ENCODE peak calls at places on chromosomes 6 and 20, in six cellular contexts. One of them, this sample, is unnamed.

GRCh38 chr20:34637245-34638185 is 39.4 kb downstream of the PIGU start:
- DNase-seq in AG04450: peak; percentile 52
- DNase-seq in tibial artery: peak; percentile 60
- DNase-seq in fibroblast of lung: peak; percentile 23
- DNase-seq in heart left ventricle: no peak
- DNase-seq in mucosa of descending colon: no peak
- DNase-seq in this sample: peak; percentile 90

GRCh38 chr6:44122821-44123220 is 4.4 kb downstream of the MRPL14 start:
- DNase-seq in mucosa of descending colon: no peak
- DNase-seq in fibroblast of lung: peak; percentile 66
- DNase-seq in AG04450: no peak
- DNase-seq in tibial artery: no peak
- DNase-seq in heart left ventricle: no peak
- DNase-seq in this sample: peak; percentile 35

GRCh38 chr6:56802570-56802969 is 152.3 kb upstream of the BEND6 start:
- DNase-seq in heart left ventricle: no peak
- DNase-seq in fibroblast of lung: peak; percentile 79
- DNase-seq in tibial artery: no peak
- DNase-seq in AG04450: no peak
- DNase-seq in mucosa of descending colon: no peak
- DNase-seq in this sample: peak; percentile 80

GRCh38 chr20:18377896-18378481 is 88.8 kb downstream of the DZANK1 start:
- DNase-seq in mucosa of descending colon: no peak
- DNase-seq in AG04450: no peak
- DNase-seq in fibroblast of lung: no peak
- DNase-seq in tibial artery: no peak
- DNase-seq in heart left ventricle: no peak
- DNase-seq in this sample: no peak

GRCh38 chr6:44622555-44622954 is 235.0 kb downstream of the CDC5L start:
- DNase-seq in tibial artery: no peak
- DNase-seq in AG04450: no peak
- DNase-seq in heart left ventricle: no peak
- DNase-seq in mucosa of descending colon: no peak
- DNase-seq in fibroblast of lung: no peak
- DNase-seq in this sample: no peak

GRCh38 chr20:41329435-41330342 is 10.9 kb upstream of the LPIN3 start:
- DNase-seq in heart left ventricle: peak; percentile 83
- DNase-seq in tibial artery: peak; percentile 92
- DNase-seq in AG04450: peak; percentile 90
- DNase-seq in fibroblast of lung: peak; percentile 99
- DNase-seq in mucosa of descending colon: peak; percentile 52
- DNase-seq in this sample: peak; percentile 99

GRCh38 chr6:83849127-83849526 is 4.0 kb upstream of the RIPPLY2 start:
- DNase-seq in heart left ventricle: no peak
- DNase-seq in tibial artery: no peak
- DNase-seq in mucosa of descending colon: no peak
- DNase-seq in fibroblast of lung: no peak
- DNase-seq in AG04450: no peak
- DNase-seq in this sample: no peak

GRCh38 chr6:33459226-33459625 is 4.8 kb downstream of the ZBTB9 start:
- DNase-seq in mucosa of descending colon: no peak
- DNase-seq in fibroblast of lung: no peak
- DNase-seq in heart left ventricle: no peak
- DNase-seq in tibial artery: no peak
- DNase-seq in AG04450: no peak
- DNase-seq in this sample: no peak

GRCh38 chr6:98039876-98040605 is 757.0 kb upstream of the MMS22L start:
- DNase-seq in tibial artery: no peak
- DNase-seq in heart left ventricle: no peak
- DNase-seq in AG04450: no peak
- DNase-seq in fibroblast of lung: peak; percentile 26
- DNase-seq in mucosa of descending colon: no peak
- DNase-seq in this sample: no peak

GRCh38 chr6:56329296-56330050 is 82.1 kb upstream of the COL21A1 start:
- DNase-seq in mucosa of descending colon: no peak
- DNase-seq in tibial artery: no peak
- DNase-seq in heart left ventricle: no peak
- DNase-seq in fibroblast of lung: peak; percentile 81
- DNase-seq in AG04450: no peak
- DNase-seq in this sample: peak; percentile 39

GRCh38 chr6:53327017-53327395 is 21.7 kb downstream of the ELOVL5 start:
- DNase-seq in AG04450: no peak
- DNase-seq in mucosa of descending colon: no peak
- DNase-seq in tibial artery: no peak
- DNase-seq in fibroblast of lung: no peak
- DNase-seq in heart left ventricle: no peak
- DNase-seq in this sample: no peak

GRCh38 chr6:163860194-163861081 is 445.9 kb downstream of the QKI start:
- DNase-seq in tibial artery: no peak
- DNase-seq in AG04450: peak; percentile 45
- DNase-seq in fibroblast of lung: peak; percentile 77
- DNase-seq in heart left ventricle: no peak
- DNase-seq in mucosa of descending colon: no peak
- DNase-seq in this sample: peak; percentile 40

GRCh38 chr20:1448081-1448627 is 18.5 kb downstream of the NSFL1C start:
- DNase-seq in mucosa of descending colon: no peak
- DNase-seq in fibroblast of lung: no peak
- DNase-seq in AG04450: no peak
- DNase-seq in tibial artery: no peak
- DNase-seq in heart left ventricle: no peak
- DNase-seq in this sample: no peak

GRCh38 chr6:1864496-1864895 is 254.8 kb downstream of the FOXC1 start:
- DNase-seq in AG04450: no peak
- DNase-seq in fibroblast of lung: peak; percentile 15
- DNase-seq in mucosa of descending colon: no peak
- DNase-seq in tibial artery: no peak
- DNase-seq in heart left ventricle: no peak
- DNase-seq in this sample: no peak

GRCh38 chr6:18515767-18516166 is 128.6 kb downstream of the RNF144B start:
- DNase-seq in fibroblast of lung: peak; percentile 32
- DNase-seq in mucosa of descending colon: no peak
- DNase-seq in tibial artery: no peak
- DNase-seq in AG04450: no peak
- DNase-seq in heart left ventricle: no peak
- DNase-seq in this sample: no peak

GRCh38 chr6:144601221-144601620 is 316.1 kb downstream of the UTRN start:
- DNase-seq in tibial artery: no peak
- DNase-seq in heart left ventricle: no peak
- DNase-seq in AG04450: no peak
- DNase-seq in mucosa of descending colon: no peak
- DNase-seq in fibroblast of lung: peak; percentile 81
- DNase-seq in this sample: no peak

GRCh38 chr6:25137497-25137896 is 141.7 kb upstream of the CARMIL1 start:
- DNase-seq in mucosa of descending colon: no peak
- DNase-seq in tibial artery: no peak
- DNase-seq in AG04450: no peak
- DNase-seq in heart left ventricle: no peak
- DNase-seq in fibroblast of lung: no peak
- DNase-seq in this sample: no peak
- H3K9me3 ChIP-seq in mucosa of descending colon: peaks cover 7% of the 10 kb centered on the region
- H3K9me3 ChIP-seq in tibial artery: no peaks in the 10 kb centered on the region
- H3K9me3 ChIP-seq in AG04450: peaks cover 3% of the 10 kb centered on the region
- H3K9me3 ChIP-seq in heart left ventricle: no peaks in the 10 kb centered on the region
- H3K9me3 ChIP-seq in fibroblast of lung: no peaks in the 10 kb centered on the region
- H3K9me3 ChIP-seq in this sample: peaks cover 14% of the 10 kb centered on the region

GRCh38 chr6:170135041-170135440 is 155.8 kb downstream of the DLL1 start:
- DNase-seq in AG04450: no peak
- DNase-seq in mucosa of descending colon: no peak
- DNase-seq in tibial artery: peak; percentile 12
- DNase-seq in heart left ventricle: peak; percentile 4
- DNase-seq in fibroblast of lung: no peak
- DNase-seq in this sample: no peak
- H3K9me3 ChIP-seq in AG04450: peaks cover 97% of the 10 kb centered on the region
- H3K9me3 ChIP-seq in mucosa of descending colon: no peaks in the 10 kb centered on the region
- H3K9me3 ChIP-seq in tibial artery: no peaks in the 10 kb centered on the region
- H3K9me3 ChIP-seq in heart left ventricle: no peaks in the 10 kb centered on the region
- H3K9me3 ChIP-seq in fibroblast of lung: no peaks in the 10 kb centered on the region
- H3K9me3 ChIP-seq in this sample: no peaks in the 10 kb centered on the region

GRCh38 chr20:15491564-15491963 is 1081.7 kb downstream of the KIF16B start:
- DNase-seq in tibial artery: no peak
- DNase-seq in fibroblast of lung: no peak
- DNase-seq in heart left ventricle: no peak
- DNase-seq in mucosa of descending colon: no peak
- DNase-seq in AG04450: no peak
- DNase-seq in this sample: no peak

GRCh38 chr20:15482525-15482924 is 1090.7 kb downstream of the KIF16B start:
- DNase-seq in tibial artery: no peak
- DNase-seq in fibroblast of lung: no peak
- DNase-seq in AG04450: no peak
- DNase-seq in heart left ventricle: no peak
- DNase-seq in mucosa of descending colon: no peak
- DNase-seq in this sample: no peak

GRCh38 chr20:15487030-15487429 is 1086.2 kb downstream of the KIF16B start:
- DNase-seq in tibial artery: no peak
- DNase-seq in fibroblast of lung: peak; percentile 13
- DNase-seq in AG04450: no peak
- DNase-seq in heart left ventricle: no peak
- DNase-seq in mucosa of descending colon: no peak
- DNase-seq in this sample: no peak

DNA sequence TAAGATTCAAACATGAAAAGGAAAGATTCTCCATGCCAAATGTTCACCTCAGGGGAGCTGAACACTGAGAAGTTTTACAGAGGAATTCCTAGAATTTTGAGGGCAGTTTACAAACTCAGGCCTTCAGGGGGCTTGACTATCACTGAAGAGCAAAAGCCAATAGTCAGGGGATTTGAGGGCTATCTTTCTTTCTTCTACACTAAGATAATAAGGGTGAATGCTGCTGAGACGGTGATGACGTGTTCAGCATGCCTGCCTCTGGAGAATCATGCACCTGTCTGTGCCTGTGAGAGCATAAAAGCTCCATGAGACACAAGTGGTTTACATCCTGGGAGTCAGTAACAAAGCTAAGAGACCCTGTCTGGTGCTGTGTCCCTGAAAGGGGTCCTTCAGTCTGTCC is 1085.6 kb downstream of the KIF16B start:
- DNase-seq in AG04450: no peak
- DNase-seq in heart left ventricle: no peak
- DNase-seq in tibial artery: no peak
- DNase-seq in fibroblast of lung: no peak
- DNase-seq in mucosa of descending colon: no peak
- DNase-seq in this sample: no peak
- H3K9me3 ChIP-seq in AG04450: no peaks in the 10 kb centered on the region
- H3K9me3 ChIP-seq in heart left ventricle: no peaks in the 10 kb centered on the region
- H3K9me3 ChIP-seq in tibial artery: no peaks in the 10 kb centered on the region
- H3K9me3 ChIP-seq in fibroblast of lung: no peaks in the 10 kb centered on the region
- H3K9me3 ChIP-seq in mucosa of descending colon: no peaks in the 10 kb centered on the region
- H3K9me3 ChIP-seq in this sample: no peaks in the 10 kb centered on the region

DNA sequence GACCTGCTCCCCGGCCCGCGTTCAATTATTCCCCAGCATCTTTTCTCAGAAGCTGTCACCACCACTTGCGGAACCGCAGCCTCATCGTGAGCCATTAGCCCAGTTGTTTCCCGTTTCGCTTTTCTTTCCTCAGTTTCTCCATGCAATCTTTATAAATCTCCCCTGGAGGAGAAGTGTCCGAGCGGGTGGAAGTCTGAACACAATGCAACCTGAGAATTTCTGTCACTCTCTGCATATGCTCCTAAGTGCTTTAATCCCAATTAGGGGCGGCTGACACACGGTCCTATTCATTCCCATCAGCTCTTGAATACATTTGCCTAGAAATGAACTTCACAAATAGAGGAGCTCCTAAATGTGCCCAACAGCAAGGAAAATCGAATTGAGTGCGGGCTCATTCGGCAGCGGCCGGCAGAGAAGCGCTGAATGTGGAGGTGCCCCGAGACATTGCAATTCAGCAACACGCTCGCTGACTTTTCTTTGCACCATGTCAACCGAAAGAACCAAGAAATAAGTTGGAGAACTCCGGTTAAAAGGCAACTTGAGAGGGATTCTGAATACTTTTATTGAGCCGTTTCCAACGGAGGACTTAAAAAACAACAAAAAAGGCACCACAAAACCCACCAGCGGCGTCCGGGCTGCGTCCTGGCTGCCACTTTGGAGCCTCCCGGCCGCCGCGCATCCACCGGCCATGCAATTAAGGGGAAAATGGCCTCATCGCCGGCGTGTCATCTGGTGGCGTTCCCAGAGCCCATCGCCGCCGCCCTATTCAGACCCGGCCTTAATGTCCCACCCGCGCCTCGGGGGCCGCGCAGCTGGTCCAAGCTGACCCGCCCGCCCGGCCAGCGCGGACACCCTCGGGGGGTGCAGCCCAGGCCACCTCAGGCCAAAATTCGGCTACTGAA is 3.9 kb upstream of the PRDM13 start:
- DNase-seq in tibial artery: no peak
- DNase-seq in mucosa of descending colon: no peak
- DNase-seq in fibroblast of lung: no peak
- DNase-seq in heart left ventricle: no peak
- DNase-seq in AG04450: no peak
- DNase-seq in this sample: no peak
- H3K9me3 ChIP-seq in tibial artery: no peaks in the 10 kb centered on the region
- H3K9me3 ChIP-seq in mucosa of descending colon: no peaks in the 10 kb centered on the region
- H3K9me3 ChIP-seq in fibroblast of lung: no peaks in the 10 kb centered on the region
- H3K9me3 ChIP-seq in heart left ventricle: no peaks in the 10 kb centered on the region
- H3K9me3 ChIP-seq in AG04450: peaks cover 7% of the 10 kb centered on the region
- H3K9me3 ChIP-seq in this sample: no peaks in the 10 kb centered on the region

GRCh38 chr20:62105592-62105991 is 16.7 kb upstream of the LSM14B start:
- DNase-seq in tibial artery: no peak
- DNase-seq in AG04450: no peak
- DNase-seq in mucosa of descending colon: no peak
- DNase-seq in heart left ventricle: no peak
- DNase-seq in fibroblast of lung: no peak
- DNase-seq in this sample: no peak

GRCh38 chr20:62114894-62115293 is 7.4 kb upstream of the LSM14B start:
- DNase-seq in tibial artery: no peak
- DNase-seq in mucosa of descending colon: no peak
- DNase-seq in fibroblast of lung: no peak
- DNase-seq in AG04450: no peak
- DNase-seq in heart left ventricle: no peak
- DNase-seq in this sample: no peak

GRCh38 chr20:62112368-62112767 is 9.9 kb upstream of the LSM14B start:
- DNase-seq in heart left ventricle: no peak
- DNase-seq in mucosa of descending colon: no peak
- DNase-seq in tibial artery: no peak
- DNase-seq in AG04450: no peak
- DNase-seq in fibroblast of lung: no peak
- DNase-seq in this sample: no peak

GRCh38 chr20:62116558-62117361 is 5.5 kb upstream of the LSM14B start:
- DNase-seq in heart left ventricle: no peak
- DNase-seq in tibial artery: no peak
- DNase-seq in mucosa of descending colon: no peak
- DNase-seq in AG04450: no peak
- DNase-seq in fibroblast of lung: no peak
- DNase-seq in this sample: no peak

GRCh38 chr20:62111148-62111547 is 11.1 kb upstream of the LSM14B start:
- DNase-seq in AG04450: no peak
- DNase-seq in mucosa of descending colon: no peak
- DNase-seq in tibial artery: no peak
- DNase-seq in fibroblast of lung: no peak
- DNase-seq in heart left ventricle: no peak
- DNase-seq in this sample: no peak
- H3K9me3 ChIP-seq in AG04450: peaks cover 69% of the 10 kb centered on the region
- H3K9me3 ChIP-seq in mucosa of descending colon: peaks cover 58% of the 10 kb centered on the region
- H3K9me3 ChIP-seq in tibial artery: peaks cover 72% of the 10 kb centered on the region
- H3K9me3 ChIP-seq in fibroblast of lung: no peaks in the 10 kb centered on the region
- H3K9me3 ChIP-seq in heart left ventricle: no peaks in the 10 kb centered on the region
- H3K9me3 ChIP-seq in this sample: peaks cover 37% of the 10 kb centered on the region